ENCODE peak calls at places on chromosomes 1 and 21, in eight cellular contexts. P is K562, R is keratinocyte, G is right atrium auricular region, M is cardiac muscle cell, K is substantia nigra, E is suprapubic skin, H is heart left ventricle. A is an unnamed sample.
A peak's percentile ranks its signal among the peaks of the same experiment; 100 is the strongest.

GRCh38 chr1:83508485-83509151 is 490.3 kb downstream of the TTLL7 start:
- DNase-seq in E (no peak), M (no peak), G (no peak), R (no peak), P (no peak), H (peak; percentile 56), K (no peak), A (no peak)

GRCh38 chr1:201405484-201405831 is 6.3 kb upstream of the LAD1 start:
- DNase-seq in K (no peak), P (no peak), E (no peak), H (no peak), R (no peak), M (no peak), G (no peak), A (no peak)

GRCh38 chr1:6347641-6348487 is 45.7 kb downstream of the ACOT7 start:
- DNase-seq in K (no peak), H (no peak), P (peak; percentile 70), R (no peak), E (no peak), M (peak; percentile 64), G (no peak), A (no peak)

GRCh38 chr1:96236156-96236739 is 485.3 kb upstream of the PTBP2 start:
- DNase-seq in G (no peak), E (no peak), K (no peak), M (peak; percentile 52), H (no peak), P (peak; percentile 9), R (peak; percentile 2), A (peak; percentile 6)

GRCh38 chr1:44792736-44793502 is 4.9 kb upstream of the BEST4 start:
- DNase-seq in K (no peak), E (peak; percentile 22), R (no peak), G (no peak), P (no peak), H (no peak), M (no peak), A (no peak)

GRCh38 chr1:92831368-92831761 is 475 bp upstream of the RPL5 start:
- DNase-seq in H (no peak), M (no peak), E (no peak), K (no peak), R (no peak), P (no peak), G (no peak), A (no peak)

GRCh38 chr1:154859151-154859785 is 10.8 kb downstream of the KCNN3 start:
- DNase-seq in H (no peak), M (no peak), E (no peak), R (no peak), K (no peak), P (no peak), G (no peak), A (no peak)

GRCh38 chr21:23475518-23476189 is 2131.6 kb downstream of the MRPL39 start:
- DNase-seq in K (no peak), G (no peak), E (no peak), R (no peak), M (no peak), H (no peak), P (no peak), A (no peak)

GRCh38 chr1:119674835-119675289 is 26.8 kb upstream of the ZNF697 start:
- DNase-seq in M (peak; percentile 63), G (no peak), R (peak; percentile 83), K (no peak), H (no peak), P (peak; percentile 81), E (peak; percentile 72), A (peak; percentile 86)

GRCh38 chr1:5717031-5717682 is 275.1 kb downstream of the NPHP4 start:
- DNase-seq in K (no peak), P (no peak), M (no peak), H (no peak), E (no peak), R (no peak), G (no peak), A (no peak)

GRCh38 chr1:213973129-213973528 is 14.6 kb upstream of the PROX1 start:
- DNase-seq in G (no peak), P (no peak), R (no peak), E (no peak), M (no peak), K (no peak), H (no peak), A (no peak)

GRCh38 chr1:223133301-223133823 is 9.7 kb downstream of the TLR5 start:
- DNase-seq in E (no peak), G (no peak), H (no peak), P (no peak), M (no peak), K (no peak), R (no peak), A (no peak)

GRCh38 chr1:223137402-223138100 is 5.5 kb downstream of the TLR5 start:
- DNase-seq in H (no peak), E (no peak), R (no peak), K (no peak), G (peak; percentile 73), M (no peak), P (no peak), A (peak; percentile 8)

GRCh38 chr1:223136086-223136485 is 7.0 kb downstream of the TLR5 start:
- DNase-seq in K (no peak), P (peak; percentile 48), M (peak; percentile 24), G (no peak), E (no peak), R (no peak), H (no peak), A (no peak)

GRCh38 chr1:223133824-223134435 is 9.1 kb downstream of the TLR5 start:
- DNase-seq in R (no peak), G (peak; percentile 81), P (peak; percentile 89), K (peak; percentile 25), E (peak; percentile 94), M (peak; percentile 90), H (peak; percentile 84), A (peak; percentile 77)

GRCh38 chr1:223135176-223135575 is 7.9 kb downstream of the TLR5 start:
- DNase-seq in R (no peak), G (no peak), E (peak; percentile 77), M (no peak), P (no peak), H (no peak), K (no peak), A (peak; percentile 44)
- H3K27ac ChIP-seq in R (peak overlapping the region; percentile 7), G (no peak overlapping the region), E (peak overlapping the region; percentile 79), M (no peak overlapping the region), P (no peak overlapping the region), H (no peak overlapping the region), K (no peak overlapping the region), A (peak overlapping the region; percentile 72)

GRCh38 chr1:160744287-160744857 is 5.3 kb downstream of the SLAMF7 start:
- DNase-seq in E (no peak), R (no peak), G (no peak), M (no peak), P (no peak), H (no peak), K (no peak), A (no peak)

GRCh38 chr1:160740133-160740688 is 1.2 kb downstream of the SLAMF7 start:
- DNase-seq in G (no peak), E (no peak), H (no peak), P (no peak), M (no peak), K (no peak), R (no peak), A (no peak)

GRCh38 chr1:160741092-160741501 is 2.0 kb downstream of the SLAMF7 start:
- DNase-seq in M (no peak), H (no peak), E (no peak), K (no peak), P (no peak), G (no peak), R (no peak), A (no peak)

GRCh38 chr1:160742428-160743127 is 3.5 kb downstream of the SLAMF7 start:
- DNase-seq in G (no peak), H (no peak), K (no peak), E (no peak), P (no peak), R (no peak), M (no peak), A (no peak)

GRCh38 chr1:160743266-160743665 is 4.2 kb downstream of the SLAMF7 start:
- DNase-seq in H (no peak), R (no peak), E (no peak), M (no peak), K (no peak), P (peak; percentile 16), G (no peak), A (no peak)
- H3K27ac ChIP-seq in H (no peak overlapping the region), R (no peak overlapping the region), E (no peak overlapping the region), M (no peak overlapping the region), K (no peak overlapping the region), P (no peak overlapping the region), G (no peak overlapping the region), A (no peak overlapping the region)

DNA sequence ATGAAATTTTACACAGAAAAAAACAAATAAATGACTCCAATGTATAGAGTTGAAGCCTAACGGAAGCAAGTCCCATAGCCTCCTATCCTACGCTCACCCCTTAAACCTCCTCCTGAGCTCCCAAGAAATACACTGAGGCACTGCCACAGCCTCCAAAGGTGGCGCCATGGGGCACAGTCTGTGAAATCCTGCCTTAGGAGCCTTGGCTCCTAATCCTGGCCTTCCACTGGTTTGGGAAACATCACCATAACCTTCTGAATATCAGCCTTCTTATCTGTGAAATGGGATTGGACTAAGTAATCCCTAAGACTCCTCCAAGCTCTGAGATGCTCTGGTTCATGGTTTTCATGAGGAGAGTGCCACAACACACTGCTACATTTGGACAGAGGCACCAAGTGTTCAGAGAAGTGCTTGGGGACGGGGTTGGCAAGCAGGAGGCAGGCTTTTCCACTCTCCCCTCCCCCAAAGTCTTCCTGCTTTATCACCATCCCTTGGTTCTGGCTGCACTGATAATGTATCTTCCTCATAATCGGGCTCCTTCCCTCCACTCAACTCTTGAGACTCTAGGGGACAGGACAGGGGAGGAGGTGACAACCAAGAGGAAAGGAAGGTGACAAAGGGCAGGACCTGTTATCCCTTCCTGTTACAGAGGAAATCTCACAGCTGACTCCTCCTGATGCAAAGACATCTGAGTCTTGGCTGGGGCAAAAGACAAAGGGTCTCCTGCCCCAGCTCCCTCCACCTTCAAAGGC is 2.7 kb downstream of the SLAMF7 start:
- DNase-seq in P (peak; percentile 24), H (no peak), R (no peak), M (no peak), G (no peak), E (no peak), K (no peak), A (no peak)
- H3K27ac ChIP-seq in P (no peak overlapping the region), H (no peak overlapping the region), R (no peak overlapping the region), M (no peak overlapping the region), G (no peak overlapping the region), E (no peak overlapping the region), K (no peak overlapping the region), A (no peak overlapping the region)

DNA sequence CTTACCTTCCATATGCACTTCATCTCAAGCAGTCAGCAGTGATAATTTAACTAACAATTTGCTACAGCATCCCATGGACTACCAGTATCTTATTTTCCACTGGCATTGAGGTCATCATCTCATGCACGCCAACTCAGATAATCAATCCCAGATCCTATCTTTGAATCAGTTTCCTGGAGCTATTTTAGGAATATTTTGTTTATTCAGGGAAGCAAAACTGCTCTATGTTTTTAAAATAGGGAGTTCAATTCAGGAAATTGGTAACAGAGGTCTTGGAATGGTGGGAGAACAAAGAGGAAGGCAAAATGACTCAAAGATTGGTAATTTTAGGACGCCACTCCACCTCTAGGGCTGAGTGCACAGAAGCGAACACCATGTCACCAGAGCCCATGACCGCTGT is 71.8 kb upstream of the CNIH3 start:
- DNase-seq in E (no peak), H (no peak), P (no peak), G (no peak), K (no peak), M (no peak), R (no peak), A (no peak)
- H3K27ac ChIP-seq in E (peak overlapping the region; percentile 14), H (no peak overlapping the region), P (no peak overlapping the region), G (no peak overlapping the region), K (no peak overlapping the region), M (no peak overlapping the region), R (no peak overlapping the region), A (no peak overlapping the region)

GRCh38 chr1:53731779-53732305 is 7.1 kb downstream of the GLIS1 start:
- DNase-seq in G (no peak), M (no peak), E (no peak), P (no peak), R (no peak), K (no peak), H (no peak), A (no peak)
- H3K27ac ChIP-seq in G (no peak overlapping the region), M (no peak overlapping the region), E (no peak overlapping the region), P (no peak overlapping the region), R (no peak overlapping the region), K (no peak overlapping the region), H (no peak overlapping the region), A (no peak overlapping the region)

A was measured in epithelial cell of prostate.